ENCODE peak calls at places on chromosomes 5 and 9, in seven cellular contexts. P is effector memory CD4-positive, alpha-beta T cell; M is HFF-Myc; L is adrenal gland; N is fibroblast of pulmonary artery; B is naive thymus-derived CD4-positive, alpha-beta T cell; J is heart left ventricle. F is an unnamed sample.

GRCh38 chr9:88781500-88782391 is 209.5 kb upstream of the S1PR3 start:
- DNase-seq in M (no peak), P (no peak), N (peak), L (no peak), B (no peak), J (no peak), F (no peak)

GRCh38 chr5:81151546-81151945 is 81.6 kb upstream of the CKMT2 start:
- DNase-seq in M (peak), B (no peak), N (peak), L (no peak), J (no peak), P (no peak), F (no peak)

GRCh38 chr5:180648658-180649296 is 623 bp downstream of the FLT4 start:
- DNase-seq in M (no peak), B (no peak), L (no peak), P (no peak), J (no peak), N (no peak), F (peak)

GRCh38 chr5:103519550-103519949 is 43.0 kb downstream of the NUDT12 start:
- DNase-seq in L (no peak), N (peak), P (no peak), B (no peak), M (no peak), J (no peak), F (no peak)

GRCh38 chr5:1815071-1815786 is 14.0 kb downstream of the NDUFS6 start:
- DNase-seq in J (no peak), M (no peak), B (no peak), L (no peak), P (no peak), N (no peak), F (no peak)

GRCh38 chr5:60652206-60652605 is 47.8 kb downstream of the DEPDC1B start:
- DNase-seq in N (peak), M (peak), P (no peak), B (no peak), J (no peak), L (no peak), F (no peak)

GRCh38 chr5:1960595-1961303 is 78.0 kb upstream of the IRX4 start:
- DNase-seq in J (no peak), P (no peak), L (no peak), M (no peak), B (no peak), N (no peak), F (no peak)

GRCh38 chr9:133926165-133926856 is 65.8 kb downstream of the VAV2 start:
- DNase-seq in L (no peak), B (no peak), P (no peak), N (no peak), M (no peak), J (no peak), F (no peak)

GRCh38 chr5:112329429-112330090 is 89.5 kb downstream of the EPB41L4A start:
- DNase-seq in N (no peak), B (no peak), L (no peak), P (no peak), J (no peak), M (no peak), F (peak)

GRCh38 chr5:140566665-140567064 is 2.0 kb downstream of the SLC35A4 start:
- DNase-seq in N (no peak), L (no peak), M (no peak), B (no peak), J (no peak), P (no peak), F (no peak)

GRCh38 chr5:10352404-10353240 is 873 bp upstream of the MARCHF6 start:
- DNase-seq in N (peak), M (no peak), P (no peak), J (no peak), L (no peak), B (no peak), F (peak)

GRCh38 chr9:82513242-82513750 is 524.7 kb downstream of the SPATA31D1 start:
- DNase-seq in P (no peak), L (no peak), M (no peak), N (peak), J (no peak), B (no peak), F (no peak)

GRCh38 chr5:30932611-30933010 is 260.9 kb upstream of the CDH6 start:
- DNase-seq in P (no peak), B (no peak), J (no peak), L (no peak), N (no peak), M (no peak), F (no peak)

GRCh38 chr5:179227578-179228311 is 117.5 kb downstream of the ADAMTS2 start:
- DNase-seq in B (no peak), P (no peak), M (no peak), N (no peak), J (no peak), L (no peak), F (no peak)

GRCh38 chr5:160787247-160787646 is 64.8 kb downstream of the ATP10B start:
- DNase-seq in P (no peak), M (no peak), L (no peak), B (no peak), N (peak), J (no peak), F (peak)

GRCh38 chr5:154603978-154604679 is 126.1 kb upstream of the HAND1 start:
- DNase-seq in N (peak), P (no peak), J (peak), L (peak), M (no peak), B (no peak), F (no peak)

GRCh38 chr9:128638580-128638979 is 18.1 kb downstream of the DYNC2I2 start:
- DNase-seq in B (no peak), M (no peak), L (no peak), J (peak), N (no peak), P (no peak), F (no peak)

GRCh38 chr5:81125959-81126358 is 107.2 kb upstream of the CKMT2 start:
- DNase-seq in P (no peak), M (no peak), L (no peak), J (no peak), N (no peak), B (no peak), F (no peak)

GRCh38 chr9:36940881-36941280 is 93.2 kb downstream of the PAX5 start:
- DNase-seq in L (no peak), P (no peak), B (no peak), N (no peak), J (no peak), M (no peak), F (no peak)

GRCh38 chr9:112664541-112664940 is 53.4 kb downstream of the INIP start:
- DNase-seq in L (no peak), P (no peak), M (no peak), B (no peak), N (no peak), J (no peak), F (no peak)

GRCh38 chr9:4654084-4654483 is 8.0 kb upstream of the PLPP6 start:
- DNase-seq in L (no peak), B (no peak), P (no peak), J (no peak), N (no peak), M (no peak), F (no peak)

GRCh38 chr5:36998578-36998977 is 122.0 kb downstream of the NIPBL start:
- DNase-seq in J (no peak), N (no peak), L (no peak), M (no peak), B (no peak), P (no peak), F (no peak)

GRCh38 chr9:23962101-23962500 is 136.1 kb upstream of the ELAVL2 start:
- DNase-seq in N (no peak), J (no peak), P (no peak), L (no peak), M (no peak), B (no peak), F (no peak)

GRCh38 chr9:120625222-120625621 is 45.3 kb upstream of the CDK5RAP2 start:
- DNase-seq in N (peak), P (no peak), B (no peak), M (peak), J (no peak), L (no peak), F (no peak)

GRCh38 chr9:128705051-128705965 is 3.0 kb downstream of the PKN3 start:
- DNase-seq in J (peak), L (no peak), B (no peak), N (no peak), M (no peak), P (no peak), F (no peak)

GRCh38 chr5:181261320-181262085 is 560 bp upstream of the TRIM52 start:
- DNase-seq in N (peak), B (peak), L (peak), M (no peak), J (peak), P (peak), F (peak)

GRCh38 chr5:95726811-95727763 is 4.0 kb upstream of the RHOBTB3 start:
- DNase-seq in M (no peak), L (no peak), B (no peak), P (no peak), J (no peak), N (no peak), F (no peak)

GRCh38 chr5:36734422-36734821 is 128.0 kb downstream of the SLC1A3 start:
- DNase-seq in N (peak), M (no peak), J (no peak), L (no peak), P (no peak), B (no peak), F (no peak)

GRCh38 chr5:76855961-76856360 is 6.1 kb downstream of the S100Z start:
- DNase-seq in L (no peak), P (no peak), B (peak), J (no peak), N (no peak), M (no peak), F (peak)

GRCh38 chr9:106405871-106406435 is 457.0 kb upstream of the ZNF462 start:
- DNase-seq in P (no peak), B (no peak), L (no peak), N (no peak), J (no peak), M (no peak), F (no peak)

GRCh38 chr9:82490019-82490499 is 501.5 kb downstream of the SPATA31D1 start:
- DNase-seq in B (no peak), P (no peak), L (no peak), N (peak), M (no peak), J (no peak), F (no peak)

GRCh38 chr5:111699976-111700375 is 57.0 kb downstream of the NREP start:
- DNase-seq in N (no peak), P (no peak), J (no peak), B (no peak), M (no peak), L (no peak), F (no peak)

GRCh38 chr5:124057161-124057814 is 545.3 kb downstream of the CSNK1G3 start:
- DNase-seq in L (peak), B (no peak), N (no peak), P (no peak), J (peak), M (no peak), F (no peak)

GRCh38 chr5:141870871-141871270 is 7.3 kb downstream of the PCDH1 start:
- DNase-seq in M (no peak), B (no peak), J (no peak), N (no peak), L (no peak), P (no peak), F (no peak)

GRCh38 chr5:111551569-111552275 is 39.4 kb upstream of the STARD4 start:
- DNase-seq in L (no peak), N (peak), P (no peak), M (no peak), B (no peak), J (no peak), F (no peak)

GRCh38 chr9:125630436-125630835 is 76.6 kb downstream of the MAPKAP1 start:
- DNase-seq in L (no peak), N (no peak), B (no peak), M (no peak), P (no peak), J (no peak), F (no peak)

GRCh38 chr9:115063058-115063850 is 54.7 kb downstream of the TNC start:
- DNase-seq in L (no peak), M (peak), B (no peak), N (peak), P (no peak), J (no peak), F (no peak)

GRCh38 chr5:96657068-96657467 is 5.1 kb upstream of the CAST start:
- DNase-seq in N (peak), B (no peak), J (no peak), M (peak), P (peak), L (no peak), F (no peak)

GRCh38 chr9:77647267-77647658 is 859 bp downstream of the GNA14 start:
- DNase-seq in B (no peak), M (no peak), N (no peak), P (no peak), J (no peak), L (no peak), F (no peak)
- H3K4me3 ChIP-seq in B (no peak), M (peak), N (peak), P (no peak), J (peak), L (no peak), F (no peak)

DNA sequence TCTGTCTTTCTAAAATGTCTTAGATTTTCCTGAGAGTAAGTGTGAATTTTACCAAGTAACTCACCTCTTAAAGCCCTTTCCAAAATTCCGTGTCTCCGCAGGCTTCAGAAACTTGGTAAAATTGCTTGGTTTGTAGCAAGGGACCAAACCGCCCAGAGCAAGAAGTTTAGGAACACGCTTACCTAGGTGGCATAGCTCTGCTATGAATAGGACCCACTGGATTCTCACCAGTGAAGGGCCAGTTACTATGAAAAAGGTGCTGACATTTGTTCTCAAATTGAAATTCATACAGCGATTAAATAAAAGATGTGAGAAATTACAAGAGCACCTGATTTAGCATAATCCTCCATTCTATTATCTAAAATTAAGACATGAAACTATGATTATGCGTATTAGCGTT is 6.7 kb downstream of the NME5 start:
- DNase-seq in N (no peak), L (no peak), J (no peak), P (no peak), B (no peak), M (no peak), F (no peak)
- H3K4me3 ChIP-seq in N (no peak), L (no peak), J (no peak), P (no peak), B (no peak), M (no peak), F (no peak)

DNA sequence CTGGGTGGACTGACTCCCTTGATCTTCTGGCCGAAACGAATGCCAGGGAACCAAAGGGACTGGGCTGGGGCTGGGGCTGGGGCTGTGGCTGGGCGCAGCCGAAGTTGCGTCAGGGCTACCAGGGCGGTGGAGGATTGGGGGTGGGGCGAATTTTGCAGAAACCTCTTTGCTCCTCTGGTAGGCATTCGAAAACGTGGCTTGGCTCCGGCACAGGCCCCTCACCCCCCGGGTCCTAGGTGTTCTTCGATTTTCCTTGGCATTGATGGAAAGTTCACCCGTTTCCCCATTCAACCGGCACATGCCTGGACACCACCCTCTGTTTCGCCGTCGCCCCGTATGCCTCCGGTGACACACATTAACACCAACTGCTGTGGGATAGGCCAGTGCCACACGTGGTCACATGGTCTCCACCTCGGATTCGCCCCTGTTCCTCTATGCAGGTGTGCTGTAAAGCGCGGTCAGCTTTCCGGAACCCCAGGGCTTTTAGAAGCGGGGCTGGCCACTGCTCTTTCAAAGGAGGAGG is 477.1 kb downstream of the SPATA31A7 start:
- DNase-seq in M (no peak), B (no peak), L (peak), N (no peak), J (no peak), P (no peak), F (no peak)
- H3K4me3 ChIP-seq in M (no peak), B (no peak), L (no peak), N (peak), J (no peak), P (no peak), F (no peak)

DNA sequence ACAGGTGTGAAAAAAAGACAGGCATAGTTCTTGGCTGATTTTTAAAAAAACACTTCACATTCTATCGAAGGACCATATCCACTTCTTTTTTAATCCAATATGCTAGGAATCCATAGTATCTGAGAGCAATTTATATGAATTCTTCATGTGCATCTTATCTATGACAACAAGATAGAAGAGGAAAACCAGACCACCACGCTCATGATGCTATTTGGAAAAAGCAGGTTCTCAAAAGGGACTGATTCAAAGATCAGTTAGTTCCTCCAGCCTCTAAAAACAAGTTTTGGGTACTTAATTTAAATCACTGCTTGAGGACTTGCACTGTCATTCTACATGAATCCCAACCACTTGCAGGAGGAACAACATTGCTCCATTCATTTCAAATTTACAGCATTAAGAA is 6.3 kb downstream of the MEF2C start:
- DNase-seq in L (no peak), M (no peak), P (no peak), B (no peak), N (no peak), J (no peak), F (no peak)
- H3K4me3 ChIP-seq in L (no peak), M (no peak), P (no peak), B (no peak), N (no peak), J (peak), F (no peak)

F was measured in DND-41.